ENCODE peak calls at places on chromosomes 13 and 19, in five cellular contexts. H is stimulated activated CD4-positive, alpha-beta T cell treated with anti-CD3 and anti-CD28 coated beads, Interleukin-4, amount 100 ng/mL, for 48 hours; N is neuronal stem cell; T is left ventricle myocardium inferior; L is NCI-H460. F is an unnamed sample.

GRCh38 chr19:10863107-10863700 is 8.1 kb upstream of the CARM1 start:
- DNase-seq in T (no peak), L (no peak), H (no peak), N (no peak), F (no peak)

GRCh38 chr19:52640916-52641315 is 2.8 kb upstream of the ZNF83 start:
- DNase-seq in T (no peak), L (no peak), N (no peak), H (no peak), F (no peak)

GRCh38 chr19:47032171-47032811 is 12.7 kb downstream of the NPAS1 start:
- DNase-seq in T (no peak), H (peak; percentile 54), N (no peak), L (no peak), F (peak; percentile 77)

GRCh38 chr19:51002542-51003311 is 1.3 kb upstream of the KLK8 start:
- DNase-seq in H (peak; percentile 17), L (peak; percentile 76), N (peak; percentile 42), T (no peak), F (no peak)

GRCh38 chr13:77751513-77752456 is 54.3 kb downstream of the SLAIN1 start:
- DNase-seq in L (peak; percentile 60), H (no peak), T (no peak), N (peak; percentile 42), F (peak; percentile 61)

GRCh38 chr13:76383671-76384461 is 502.3 kb downstream of the KCTD12 start:
- DNase-seq in H (no peak), T (no peak), N (no peak), L (no peak), F (no peak)

GRCh38 chr19:55454787-55455243 is 6.6 kb downstream of the ISOC2 start:
- DNase-seq in H (peak; percentile 53), T (no peak), N (no peak), L (peak; percentile 40), F (no peak)

GRCh38 chr13:47983070-47983469 is 18.0 kb downstream of the SUCLA2 start:
- DNase-seq in L (no peak), H (no peak), N (no peak), T (no peak), F (no peak)

GRCh38 chr19:13692096-13692495 is 72.2 kb upstream of the MRI1 start:
- DNase-seq in T (no peak), N (no peak), H (no peak), L (no peak), F (no peak)

GRCh38 chr13:43572601-43573360 is 214.0 kb downstream of the ENOX1 start:
- DNase-seq in L (no peak), H (no peak), T (no peak), N (no peak), F (no peak)

GRCh38 chr19:48991823-48992570 is 1.1 kb downstream of the GYS1 start:
- DNase-seq in H (no peak), L (peak; percentile 51), N (no peak), T (peak; percentile 63), F (no peak)

GRCh38 chr13:105165449-105166125 is 1369.9 kb downstream of the EFNB2 start:
- DNase-seq in N (no peak), H (no peak), L (no peak), T (no peak), F (no peak)

GRCh38 chr13:111642156-111642767 is 321.8 kb downstream of the TEX29 start:
- DNase-seq in T (no peak), N (no peak), L (no peak), H (no peak), F (no peak)

GRCh38 chr13:31043891-31044657 is 111.6 kb downstream of the TEX26 start:
- DNase-seq in H (peak; percentile 75), N (peak; percentile 69), T (peak; percentile 67), L (peak; percentile 66), F (peak; percentile 69)

GRCh38 chr19:54188224-54188871 is 1.0 kb downstream of the MBOAT7 start:
- DNase-seq in N (no peak), T (no peak), L (no peak), H (no peak), F (no peak)

GRCh38 chr13:36904219-36904618 is 15.8 kb downstream of the SMAD9 start:
- DNase-seq in H (no peak), T (no peak), L (no peak), N (no peak), F (no peak)

GRCh38 chr19:49651871-49652722 is 10.1 kb downstream of the SCAF1 start:
- DNase-seq in L (no peak), T (no peak), N (no peak), H (no peak), F (no peak)

GRCh38 chr19:44890366-44891015 is 563 bp upstream of the TOMM40 start:
- DNase-seq in N (peak; percentile 100), L (peak; percentile 99), T (no peak), H (no peak), F (peak; percentile 100)

GRCh38 chr19:49151339-49152217 is 3.6 kb downstream of the HRC start:
- DNase-seq in T (peak; percentile 56), H (peak; percentile 56), L (no peak), N (no peak), F (no peak)

GRCh38 chr13:45218689-45219088 is 17.8 kb upstream of the KCTD4 start:
- DNase-seq in H (no peak), T (no peak), L (no peak), N (no peak), F (no peak)

GRCh38 chr13:34942732-34943674 is 933 bp downstream of the NBEA start:
- DNase-seq in L (no peak), T (peak; percentile 24), N (peak; percentile 52), H (peak; percentile 1), F (no peak)

GRCh38 chr19:1070576-1070930 is 3.6 kb downstream of the ARHGAP45 start:
- DNase-seq in H (no peak), N (no peak), T (no peak), L (no peak), F (no peak)

GRCh38 chr13:62510906-62511655 is 1095.4 kb upstream of the PCDH20 start:
- DNase-seq in H (no peak), T (no peak), N (no peak), L (no peak), F (no peak)

F was measured in stimulated activated effector memory CD8-positive, alpha-beta T cell treated with anti-CD3 and anti-CD28 coated beads, Interleukin-12 subunit alpha, Interleukin-12 subunit beta, amount 100 ng/mL, for 72 hours.